ENCODE peak calls at places on chromosome 20, in eight cellular contexts. B is fibroblast of lung, U is mammary epithelial cell, M is hepatocyte, J is IMR-90, X is neuronal stem cell, O is GM23338, C is H9. A is an unnamed sample.

GRCh38 chr20:9408422-9409300 is 105.7 kb upstream of the LAMP5 start:
- DNase-seq in B (peak), U (peak), M (no peak), J (peak), X (no peak), O (no peak), C (no peak), A (no peak)

GRCh38 chr20:16654858-16655257 is 75.0 kb upstream of the SNRPB2 start:
- DNase-seq in B (no peak), U (no peak), M (no peak), J (no peak), X (no peak), O (no peak), C (no peak), A (no peak)

GRCh38 chr20:19742974-19743649 is 14.9 kb upstream of the RIN2 start:
- DNase-seq in B (no peak), U (no peak), M (peak), J (no peak), X (no peak), O (no peak), C (no peak), A (no peak)

GRCh38 chr20:9903048-9903651 is 64.3 kb upstream of the PAK5 start:
- DNase-seq in B (no peak), U (no peak), M (peak), J (no peak), X (peak), O (peak), C (peak), A (no peak)

GRCh38 chr20:23939063-23939462 is 49.5 kb downstream of the GGTLC1 start:
- DNase-seq in B (no peak), U (no peak), M (no peak), J (no peak), X (no peak), O (no peak), C (no peak), A (no peak)

GRCh38 chr20:44642203-44643153 is 9.0 kb downstream of the ADA start:
- DNase-seq in B (peak), U (peak), M (peak), J (peak), X (no peak), O (peak), C (peak), A (peak)

GRCh38 chr20:37276494-37277252 is 12.8 kb upstream of the MANBAL start:
- DNase-seq in B (peak), U (peak), M (peak), J (peak), X (no peak), O (no peak), C (no peak), A (peak)

GRCh38 chr20:35007891-35008290 is 52.2 kb downstream of the MYH7B start:
- DNase-seq in B (no peak), U (no peak), M (no peak), J (no peak), X (no peak), O (no peak), C (peak), A (peak)

GRCh38 chr20:42949865-42950264 is 239.8 kb downstream of the PTPRT start:
- DNase-seq in B (no peak), U (no peak), M (peak), J (no peak), X (no peak), O (no peak), C (no peak), A (no peak)

GRCh38 chr20:17749979-17750721 is 50.4 kb downstream of the BANF2 start:
- DNase-seq in B (peak), U (no peak), M (no peak), J (peak), X (no peak), O (no peak), C (no peak), A (no peak)

GRCh38 chr20:2130062-2130591 is 28.5 kb downstream of the STK35 start:
- DNase-seq in B (no peak), U (no peak), M (no peak), J (no peak), X (no peak), O (no peak), C (no peak), A (no peak)

GRCh38 chr20:2132461-2132901 is 30.9 kb downstream of the STK35 start:
- DNase-seq in B (no peak), U (peak), M (no peak), J (no peak), X (no peak), O (no peak), C (no peak), A (no peak)

GRCh38 chr20:2130668-2131067 is 29.0 kb downstream of the STK35 start:
- DNase-seq in B (no peak), U (no peak), M (no peak), J (no peak), X (no peak), O (peak), C (peak), A (no peak)

GRCh38 chr20:2133318-2134183 is 31.9 kb downstream of the STK35 start:
- DNase-seq in B (peak), U (no peak), M (peak), J (peak), X (peak), O (no peak), C (no peak), A (no peak)

GRCh38 chr20:2131366-2131765 is 29.7 kb downstream of the STK35 start:
- DNase-seq in B (peak), U (peak), M (no peak), J (peak), X (no peak), O (no peak), C (no peak), A (no peak)
- H2AFZ ChIP-seq in B (no peak), U (no peak), M (no peak), J (no peak), X (no peak), O (no peak), C (no peak), A (no peak)

GRCh38 chr20:1775117-1775516 is 117.5 kb upstream of the SIRPG start:
- DNase-seq in B (peak), U (peak), M (no peak), J (peak), X (no peak), O (no peak), C (no peak), A (no peak)

GRCh38 chr20:1777476-1777820 is 117.8 kb upstream of the SIRPA start:
- DNase-seq in B (no peak), U (no peak), M (no peak), J (no peak), X (no peak), O (no peak), C (no peak), A (no peak)

GRCh38 chr20:1773816-1774215 is 116.2 kb upstream of the SIRPG start:
- DNase-seq in B (no peak), U (no peak), M (no peak), J (no peak), X (no peak), O (no peak), C (no peak), A (no peak)

GRCh38 chr20:1776608-1777475 is 118.4 kb upstream of the SIRPA start:
- DNase-seq in B (peak), U (peak), M (peak), J (peak), X (peak), O (peak), C (peak), A (peak)

GRCh38 chr20:1774479-1774878 is 116.9 kb upstream of the SIRPG start:
- DNase-seq in B (no peak), U (no peak), M (no peak), J (no peak), X (no peak), O (no peak), C (no peak), A (no peak)
- H2AFZ ChIP-seq in B (no peak), U (no peak), M (no peak), J (no peak), X (no peak), O (no peak), C (no peak), A (no peak)

GRCh38 chr20:63625771-63626423 is 1.0 kb downstream of the GMEB2 start:
- DNase-seq in B (peak), U (no peak), M (peak), J (peak), X (no peak), O (peak), C (no peak), A (peak)
- H2AFZ ChIP-seq in B (no peak), U (peak), M (peak), J (peak), X (peak), O (no peak), C (no peak), A (peak)

GRCh38 chr20:57751411-57751810 is 41.6 kb upstream of the PMEPA1 start:
- DNase-seq in B (no peak), U (no peak), M (no peak), J (no peak), X (no peak), O (no peak), C (no peak), A (no peak)

GRCh38 chr20:57749861-57750260 is 40.0 kb upstream of the PMEPA1 start:
- DNase-seq in B (no peak), U (no peak), M (no peak), J (no peak), X (no peak), O (no peak), C (no peak), A (no peak)

GRCh38 chr20:57747889-57748456 is 38.2 kb upstream of the PMEPA1 start:
- DNase-seq in B (no peak), U (no peak), M (no peak), J (no peak), X (no peak), O (no peak), C (no peak), A (no peak)

GRCh38 chr20:57748601-57749130 is 38.9 kb upstream of the PMEPA1 start:
- DNase-seq in B (peak), U (peak), M (peak), J (peak), X (peak), O (no peak), C (no peak), A (peak)

GRCh38 chr20:57749131-57749690 is 39.4 kb upstream of the PMEPA1 start:
- DNase-seq in B (no peak), U (no peak), M (no peak), J (no peak), X (no peak), O (no peak), C (no peak), A (no peak)
- H2AFZ ChIP-seq in B (no peak), U (peak), M (no peak), J (peak), X (no peak), O (peak), C (no peak), A (peak)

GRCh38 chr20:40393161-40393560 is 295.9 kb downstream of the MAFB start:
- DNase-seq in B (no peak), U (no peak), M (no peak), J (no peak), X (no peak), O (peak), C (no peak), A (no peak)

GRCh38 chr20:40393680-40394079 is 295.4 kb downstream of the MAFB start:
- DNase-seq in B (no peak), U (no peak), M (no peak), J (no peak), X (no peak), O (no peak), C (no peak), A (no peak)

GRCh38 chr20:40390654-40391053 is 298.4 kb downstream of the MAFB start:
- DNase-seq in B (no peak), U (no peak), M (no peak), J (no peak), X (no peak), O (peak), C (no peak), A (no peak)
- H2AFZ ChIP-seq in B (no peak), U (peak), M (no peak), J (no peak), X (no peak), O (peak), C (no peak), A (peak)

DNA sequence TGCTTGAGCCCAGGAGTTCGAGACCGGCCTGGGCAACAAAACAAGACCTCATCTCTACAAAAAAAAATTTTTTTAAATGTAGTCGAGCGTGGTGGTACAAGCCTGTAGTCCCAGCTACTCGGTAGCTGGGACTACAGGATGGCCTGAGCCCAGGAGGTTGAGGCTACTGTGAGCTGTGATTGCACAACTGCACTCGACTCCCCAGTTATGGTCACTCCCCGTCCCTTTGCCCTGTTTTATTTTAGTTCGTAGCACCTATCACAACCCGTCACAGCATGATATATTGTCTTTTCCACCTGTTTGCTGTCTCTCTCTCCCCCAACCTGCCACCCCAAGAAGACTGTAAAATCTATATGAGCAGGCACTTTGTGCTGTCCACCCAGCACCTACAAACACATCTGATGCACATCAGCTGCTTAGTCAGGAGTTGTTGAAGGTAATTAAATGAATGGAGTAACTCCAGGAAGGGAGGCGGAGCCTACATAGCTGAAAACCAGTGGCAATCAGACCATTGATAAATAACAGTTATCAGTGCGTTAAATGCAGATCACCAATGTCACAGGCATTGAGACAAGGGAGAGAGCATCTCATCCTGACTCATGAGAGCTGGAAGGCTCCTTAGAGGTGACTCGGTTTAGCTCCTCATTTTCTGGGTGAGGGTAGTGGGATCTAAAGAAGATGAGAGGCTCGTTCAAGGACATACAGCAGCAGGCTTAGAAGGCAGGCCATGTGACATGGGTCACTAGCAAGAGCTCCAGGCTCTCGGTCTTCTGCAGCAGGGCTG is 14.4 kb upstream of the XRN2 start:
- DNase-seq in B (no peak), U (no peak), M (no peak), J (no peak), X (no peak), O (no peak), C (no peak), A (no peak)
- H2AFZ ChIP-seq in B (no peak), U (no peak), M (no peak), J (no peak), X (no peak), O (peak), C (no peak), A (no peak)

GRCh38 chr20:64152906-64153305 is 11.3 kb upstream of the MYT1 start:
- DNase-seq in B (no peak), U (no peak), M (no peak), J (no peak), X (no peak), O (no peak), C (no peak), A (peak)

GRCh38 chr20:64153410-64153809 is 10.8 kb upstream of the MYT1 start:
- DNase-seq in B (no peak), U (no peak), M (no peak), J (no peak), X (no peak), O (no peak), C (no peak), A (no peak)

GRCh38 chr20:64155258-64156135 is 8.8 kb upstream of the MYT1 start:
- DNase-seq in B (no peak), U (no peak), M (no peak), J (no peak), X (no peak), O (no peak), C (no peak), A (peak)

GRCh38 chr20:64154590-64155257 is 9.5 kb upstream of the MYT1 start:
- DNase-seq in B (no peak), U (no peak), M (no peak), J (no peak), X (no peak), O (no peak), C (no peak), A (peak)

DNA sequence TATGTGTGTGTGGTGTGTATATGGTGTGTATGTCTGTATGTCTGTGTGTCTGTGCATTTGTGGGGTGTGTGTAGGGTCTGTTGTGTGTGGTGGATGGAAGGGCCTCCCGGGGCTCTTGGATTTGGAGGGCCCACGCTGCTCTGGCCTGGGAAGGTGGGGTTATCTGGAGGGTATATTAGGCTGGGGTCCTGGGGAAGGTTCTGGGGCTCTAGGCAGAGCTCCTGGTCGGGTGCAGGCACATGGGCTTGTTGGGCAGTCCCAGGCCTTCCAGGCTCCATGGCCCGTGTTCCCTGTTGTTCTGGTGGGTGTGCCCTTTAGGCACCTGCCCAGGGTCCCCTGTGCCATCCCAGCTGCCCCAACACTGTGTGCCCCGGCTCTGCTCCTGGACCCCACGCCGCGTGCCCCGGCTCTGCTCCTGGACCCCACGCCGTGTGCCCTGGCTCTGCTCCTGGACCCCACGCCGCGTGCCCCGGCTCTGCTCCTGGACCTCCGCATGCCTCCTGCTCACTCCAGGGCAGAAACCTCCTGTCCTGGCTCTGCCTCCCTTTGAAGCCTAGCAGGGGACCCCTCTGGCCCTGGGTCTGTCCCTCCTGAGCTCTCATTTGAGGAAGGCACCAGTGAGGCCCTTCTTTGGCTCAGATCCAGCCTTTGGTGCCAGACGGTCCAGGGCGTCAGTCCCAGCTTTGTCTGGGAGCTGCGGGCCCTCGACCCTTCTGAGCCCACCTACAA is 10.2 kb upstream of the MYT1 start:
- DNase-seq in B (no peak), U (no peak), M (no peak), J (no peak), X (no peak), O (no peak), C (no peak), A (peak)
- H2AFZ ChIP-seq in B (no peak), U (no peak), M (no peak), J (no peak), X (no peak), O (no peak), C (no peak), A (no peak)

DNA sequence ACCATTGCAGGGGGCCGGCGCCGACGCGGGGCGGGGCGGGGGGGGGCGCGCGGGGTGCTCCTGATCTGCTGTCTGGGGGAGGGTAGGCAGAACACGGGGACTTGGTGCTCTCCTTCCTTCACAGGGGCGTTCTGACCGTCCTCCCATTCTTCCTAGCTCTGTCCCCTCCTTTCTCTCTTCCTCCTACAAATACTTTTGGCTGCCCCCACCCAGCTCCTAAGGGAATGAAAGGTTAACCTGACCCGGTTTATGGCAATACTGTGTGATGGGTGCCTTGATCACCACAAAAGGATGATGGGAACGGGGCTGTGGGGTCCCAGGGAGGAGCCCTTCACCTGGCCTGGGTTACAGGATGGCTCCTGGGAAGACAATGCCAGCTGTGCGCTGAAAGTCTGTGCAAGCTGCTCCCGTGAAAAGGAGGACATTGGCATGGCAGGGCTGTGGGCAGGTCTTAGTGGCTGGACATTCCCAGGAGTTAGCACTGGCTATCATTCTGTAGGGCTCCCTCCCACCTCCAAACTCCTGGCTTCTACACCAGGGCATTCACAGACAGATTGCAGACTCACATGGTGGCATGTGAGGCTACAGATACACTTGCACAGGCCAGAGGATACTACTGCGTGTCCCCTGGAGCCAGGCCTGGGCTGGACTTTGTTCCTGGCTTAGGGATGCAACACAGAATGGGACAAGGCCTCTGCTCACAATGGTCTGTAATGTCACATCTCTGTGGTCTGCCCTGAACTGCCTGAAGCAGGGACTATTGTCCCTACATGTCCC is 1.9 kb upstream of the TPD52L2 start:
- DNase-seq in B (no peak), U (no peak), M (no peak), J (no peak), X (no peak), O (no peak), C (no peak), A (peak)
- H2AFZ ChIP-seq in B (no peak), U (no peak), M (peak), J (no peak), X (no peak), O (no peak), C (no peak), A (no peak)